ENCODE peak calls at places on chromosomes 13 and 19, in ten cellular contexts. V is naive thymus-derived CD4-positive, alpha-beta T cell; R is lung; B is aorta; I is CD8-positive, alpha-beta T cell; D is uterus; L is CD8-positive, alpha-beta memory T cell; O is RWPE1; W is PC-3; G is tibial artery. J is an unnamed sample.

GRCh38 chr13:50129923-50130685 is 114.9 kb downstream of the KCNRG start:
- DNase-seq in V (peak), R (no peak), B (peak), I (peak), D (peak), L (no peak), O (no peak), W (peak), G (peak), J (no peak)

GRCh38 chr19:7554565-7554964 is 19.0 kb downstream of the PNPLA6 start:
- DNase-seq in V (no peak), R (no peak), B (no peak), I (no peak), D (no peak), L (no peak), O (no peak), W (no peak), G (no peak), J (no peak)

GRCh38 chr19:4988770-4989251 is 19.9 kb downstream of the KDM4B start:
- DNase-seq in V (no peak), R (peak), B (peak), I (no peak), D (peak), L (no peak), O (no peak), W (no peak), G (no peak), J (no peak)

GRCh38 chr19:49071860-49072547 is 495 bp downstream of the KCNA7 start:
- DNase-seq in V (no peak), R (no peak), B (no peak), I (no peak), D (no peak), L (no peak), O (no peak), W (no peak), G (no peak), J (no peak)

GRCh38 chr19:58386576-58387337 is at the start of gene RPS5:
- DNase-seq in V (peak), R (peak), B (peak), I (peak), D (peak), L (peak), O (peak), W (peak), G (peak), J (peak)

GRCh38 chr13:62357887-62358645 is 942.4 kb upstream of the PCDH20 start:
- DNase-seq in V (no peak), R (no peak), B (no peak), I (no peak), D (no peak), L (no peak), O (peak), W (peak), G (no peak), J (peak)

GRCh38 chr19:4342421-4343055 is 824 bp upstream of the MPND start:
- DNase-seq in V (peak), R (peak), B (peak), I (peak), D (peak), L (peak), O (peak), W (peak), G (peak), J (peak)

GRCh38 chr13:70424428-70424827 is 316.2 kb upstream of the KLHL1 start:
- DNase-seq in V (no peak), R (no peak), B (no peak), I (no peak), D (no peak), L (no peak), O (no peak), W (no peak), G (no peak), J (peak)

GRCh38 chr19:37317403-37318209 is 53.3 kb upstream of the ZNF527 start:
- DNase-seq in V (peak), R (peak), B (peak), I (peak), D (peak), L (peak), O (peak), W (peak), G (peak), J (peak)

GRCh38 chr19:406999-407491 is 1.9 kb downstream of the C2CD4C start:
- DNase-seq in V (no peak), R (no peak), B (peak), I (no peak), D (no peak), L (no peak), O (no peak), W (no peak), G (peak), J (no peak)

GRCh38 chr13:51769455-51770127 is 34.4 kb downstream of the DHRS12 start:
- DNase-seq in V (no peak), R (no peak), B (peak), I (no peak), D (peak), L (no peak), O (no peak), W (no peak), G (peak), J (peak)

GRCh38 chr19:45526143-45526542 is 18.9 kb downstream of the VASP start:
- DNase-seq in V (no peak), R (peak), B (no peak), I (no peak), D (peak), L (no peak), O (peak), W (peak), G (peak), J (peak)

GRCh38 chr19:30391554-30392551 is 19.7 kb downstream of the ZNF536 start:
- DNase-seq in V (no peak), R (no peak), B (no peak), I (no peak), D (no peak), L (no peak), O (no peak), W (no peak), G (no peak), J (no peak)

GRCh38 chr13:80341771-80342271 is 895 bp upstream of the SPRY2 start:
- DNase-seq in V (no peak), R (peak), B (no peak), I (no peak), D (peak), L (no peak), O (no peak), W (peak), G (peak), J (peak)

GRCh38 chr13:110471833-110472162 is 89.7 kb downstream of the RAB20 start:
- DNase-seq in V (no peak), R (peak), B (no peak), I (no peak), D (no peak), L (no peak), O (no peak), W (no peak), G (peak), J (no peak)

GRCh38 chr13:97858161-97858560 is 95.3 kb upstream of the IPO5 start:
- DNase-seq in V (no peak), R (no peak), B (no peak), I (no peak), D (no peak), L (no peak), O (no peak), W (no peak), G (no peak), J (no peak)

GRCh38 chr19:27793128-27793643 is 1419.8 kb downstream of the UQCRFS1 start:
- DNase-seq in V (peak), R (peak), B (peak), I (peak), D (peak), L (peak), O (peak), W (peak), G (peak), J (peak)

GRCh38 chr19:1503089-1503924 is 9.5 kb downstream of the ADAMTSL5 start:
- DNase-seq in V (peak), R (no peak), B (peak), I (peak), D (no peak), L (peak), O (no peak), W (peak), G (no peak), J (peak)

DNA sequence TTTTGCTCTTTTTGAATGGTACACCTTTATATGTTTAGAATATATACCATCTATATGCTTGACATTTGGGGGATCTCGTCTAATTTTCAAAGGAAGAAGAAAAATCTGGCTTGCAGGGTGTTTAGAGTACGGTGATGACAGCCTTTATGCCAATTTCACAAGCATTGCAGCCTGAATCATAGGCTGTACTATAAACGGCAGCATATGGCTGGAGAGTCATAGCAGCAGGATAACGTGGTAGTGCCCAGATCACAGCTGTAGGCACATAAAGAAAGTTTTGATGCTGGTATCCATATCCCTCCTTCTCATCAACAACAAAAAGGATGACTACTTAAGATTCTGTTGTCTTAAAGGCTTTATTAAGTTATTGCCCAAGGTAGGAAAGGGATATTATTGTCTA is 253.0 kb downstream of the PCDH9 start:
- DNase-seq in V (no peak), R (no peak), B (no peak), I (no peak), D (no peak), L (no peak), O (no peak), W (no peak), G (no peak), J (no peak)
- H3K27ac ChIP-seq in V (no peak), R (no peak), B (no peak), I (no peak), D (no peak), L (no peak), O (no peak), W (no peak), G (no peak), J (no peak)

GRCh38 chr13:23699271-23699670 is 129.1 kb downstream of the TNFRSF19 start:
- DNase-seq in V (no peak), R (no peak), B (no peak), I (no peak), D (no peak), L (no peak), O (no peak), W (no peak), G (no peak), J (no peak)
- H3K27ac ChIP-seq in V (no peak), R (no peak), B (no peak), I (no peak), D (no peak), L (no peak), O (no peak), W (no peak), G (no peak), J (no peak)

DNA sequence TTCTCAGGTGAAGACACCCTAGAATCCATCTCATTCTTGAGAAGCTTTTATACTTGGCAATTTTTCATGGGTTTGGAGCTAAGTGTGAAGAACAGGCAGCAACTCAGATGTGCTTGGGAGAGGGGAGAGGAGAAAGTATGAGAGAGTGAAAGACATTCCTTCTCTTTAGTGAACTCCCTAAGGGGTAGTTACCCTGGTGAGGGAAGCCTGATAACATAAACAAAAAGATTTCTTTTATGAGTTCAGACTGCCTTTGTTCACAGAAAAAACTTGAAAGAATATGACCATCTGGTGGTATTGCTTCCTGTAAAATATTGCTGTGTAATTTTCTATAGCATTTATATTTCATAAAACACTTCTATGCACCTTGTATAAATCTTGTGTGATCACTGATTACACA is at the start of gene STOML3:
- DNase-seq in V (no peak), R (no peak), B (no peak), I (no peak), D (no peak), L (no peak), O (no peak), W (no peak), G (no peak), J (no peak)
- H3K27ac ChIP-seq in V (no peak), R (no peak), B (no peak), I (no peak), D (no peak), L (no peak), O (no peak), W (no peak), G (no peak), J (no peak)

GRCh38 chr13:101425156-101425471 is 8.8 kb upstream of the NALCN start:
- DNase-seq in V (no peak), R (no peak), B (no peak), I (no peak), D (no peak), L (no peak), O (no peak), W (no peak), G (no peak), J (no peak)

GRCh38 chr13:101424381-101425155 is 8.3 kb upstream of the NALCN start:
- DNase-seq in V (no peak), R (no peak), B (no peak), I (no peak), D (no peak), L (no peak), O (no peak), W (peak), G (no peak), J (no peak)

GRCh38 chr13:101429733-101430132 is 13.4 kb upstream of the NALCN start:
- DNase-seq in V (no peak), R (no peak), B (no peak), I (no peak), D (no peak), L (no peak), O (no peak), W (no peak), G (no peak), J (no peak)

GRCh38 chr13:101425623-101426022 is 9.3 kb upstream of the NALCN start:
- DNase-seq in V (no peak), R (no peak), B (no peak), I (no peak), D (no peak), L (no peak), O (no peak), W (no peak), G (no peak), J (no peak)

GRCh38 chr13:101423872-101424271 is 7.6 kb upstream of the NALCN start:
- DNase-seq in V (no peak), R (no peak), B (no peak), I (no peak), D (no peak), L (no peak), O (no peak), W (no peak), G (no peak), J (no peak)
- H3K27ac ChIP-seq in V (no peak), R (no peak), B (no peak), I (no peak), D (no peak), L (no peak), O (no peak), W (no peak), G (no peak), J (no peak)

GRCh38 chr19:40650749-40651305 is 39.6 kb downstream of the NUMBL start:
- DNase-seq in V (no peak), R (no peak), B (no peak), I (no peak), D (peak), L (no peak), O (no peak), W (no peak), G (peak), J (no peak)
- H3K27ac ChIP-seq in V (no peak), R (peak), B (peak), I (no peak), D (peak), L (no peak), O (no peak), W (no peak), G (peak), J (peak)

GRCh38 chr13:76024151-76024550 is 388.0 kb downstream of the LMO7 start:
- DNase-seq in V (no peak), R (no peak), B (no peak), I (no peak), D (no peak), L (no peak), O (no peak), W (peak), G (no peak), J (no peak)
- H3K27ac ChIP-seq in V (no peak), R (no peak), B (no peak), I (no peak), D (no peak), L (no peak), O (no peak), W (no peak), G (no peak), J (no peak)

GRCh38 chr13:102825400-102825799 is 20.4 kb upstream of the ERCC5 start:
- DNase-seq in V (no peak), R (no peak), B (no peak), I (no peak), D (no peak), L (no peak), O (no peak), W (peak), G (no peak), J (no peak)

GRCh38 chr13:102836471-102836870 is 9.4 kb upstream of the ERCC5 start:
- DNase-seq in V (no peak), R (no peak), B (no peak), I (no peak), D (no peak), L (no peak), O (no peak), W (no peak), G (no peak), J (no peak)

GRCh38 chr13:102825921-102826706 is 19.7 kb upstream of the ERCC5 start:
- DNase-seq in V (no peak), R (no peak), B (no peak), I (no peak), D (no peak), L (no peak), O (peak), W (peak), G (no peak), J (no peak)

GRCh38 chr13:102830646-102831045 is 15.2 kb upstream of the ERCC5 start:
- DNase-seq in V (no peak), R (no peak), B (no peak), I (no peak), D (no peak), L (no peak), O (no peak), W (peak), G (no peak), J (peak)
- H3K27ac ChIP-seq in V (no peak), R (no peak), B (no peak), I (no peak), D (no peak), L (no peak), O (peak), W (no peak), G (no peak), J (no peak)

DNA sequence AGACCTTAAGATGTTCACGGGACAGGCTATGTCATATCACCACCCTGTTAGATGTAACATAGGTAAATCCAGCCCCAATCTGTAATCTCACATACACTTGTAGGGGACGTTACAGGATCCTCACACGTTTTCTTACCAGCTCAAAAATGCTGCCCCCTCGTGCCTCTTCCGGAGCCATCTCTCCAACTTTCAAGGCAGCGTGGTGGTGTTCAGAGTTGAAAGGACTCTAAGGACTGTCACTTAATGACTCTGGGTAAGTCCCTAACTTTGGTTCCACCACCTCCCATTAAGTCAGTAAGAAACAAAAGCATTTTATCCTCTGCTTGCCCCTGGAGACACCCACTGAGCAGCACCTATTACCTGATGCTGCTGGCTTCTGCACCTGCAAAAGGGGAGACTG is 4.4 kb downstream of the MED26 start:
- DNase-seq in V (no peak), R (no peak), B (no peak), I (no peak), D (no peak), L (no peak), O (no peak), W (no peak), G (no peak), J (no peak)
- H3K27ac ChIP-seq in V (no peak), R (no peak), B (no peak), I (no peak), D (no peak), L (no peak), O (no peak), W (no peak), G (no peak), J (no peak)